ENCODE peak calls at places on chromosomes 13 and 19, in eight cellular contexts. K is neuronal stem cell; C is A673; X is CD8-positive, alpha-beta memory T cell; B is thoracic aorta; P is spleen; N is ovary; E is cardiac muscle cell. D is an unnamed sample. For H3K4me1, the result is how much of the 10 kb centered on the place peaks cover.

GRCh38 chr13:113588394-113589111 is 4.0 kb downstream of the TFDP1 start:
- DNase-seq in K (no peak), C (no peak), X (peak), B (no peak), P (peak), N (no peak), E (no peak), D (no peak)

GRCh38 chr19:11505032-11505503 is 571 bp downstream of the ZNF653 start:
- DNase-seq in K (peak), C (peak), X (peak), B (peak), P (peak), N (peak), E (peak), D (peak)

GRCh38 chr13:103525530-103525929 is 459.3 kb upstream of the SLC10A2 start:
- DNase-seq in K (no peak), C (no peak), X (no peak), B (no peak), P (no peak), N (no peak), E (no peak), D (peak)

GRCh38 chr19:35760711-35761349 is 2.9 kb downstream of the PROSER3 start:
- DNase-seq in K (no peak), C (no peak), X (no peak), B (no peak), P (no peak), N (no peak), E (no peak), D (no peak)

GRCh38 chr13:97852181-97852874 is 101.1 kb upstream of the IPO5 start:
- DNase-seq in K (no peak), C (no peak), X (no peak), B (no peak), P (no peak), N (no peak), E (no peak), D (no peak)

GRCh38 chr13:46389985-46390384 is 2.9 kb upstream of the RUBCNL start:
- DNase-seq in K (no peak), C (peak), X (no peak), B (no peak), P (peak), N (no peak), E (no peak), D (peak)

GRCh38 chr19:50705422-50706019 is 14.1 kb downstream of the SHANK1 start:
- DNase-seq in K (no peak), C (peak), X (no peak), B (no peak), P (no peak), N (no peak), E (peak), D (peak)

GRCh38 chr19:38977445-38978314 is 2.1 kb upstream of the FBXO17 start:
- DNase-seq in K (no peak), C (no peak), X (no peak), B (no peak), P (no peak), N (no peak), E (no peak), D (no peak)

GRCh38 chr19:688992-689391 is 6.3 kb downstream of the PRSS57 start:
- DNase-seq in K (no peak), C (no peak), X (no peak), B (no peak), P (no peak), N (no peak), E (no peak), D (no peak)

GRCh38 chr13:30355405-30355741 is 48.0 kb upstream of the KATNAL1 start:
- DNase-seq in K (no peak), C (no peak), X (peak), B (no peak), P (peak), N (no peak), E (peak), D (no peak)

GRCh38 chr19:10258080-10258710 is 6.2 kb downstream of the MRPL4 start:
- DNase-seq in K (no peak), C (no peak), X (no peak), B (no peak), P (no peak), N (no peak), E (no peak), D (no peak)

GRCh38 chr13:99505814-99506269 is 4.6 kb downstream of the TM9SF2 start:
- DNase-seq in K (no peak), C (peak), X (no peak), B (no peak), P (no peak), N (no peak), E (no peak), D (no peak)

GRCh38 chr19:31626941-31627340 is 277.7 kb upstream of the TSHZ3 start:
- DNase-seq in K (no peak), C (no peak), X (no peak), B (no peak), P (no peak), N (no peak), E (no peak), D (no peak)

GRCh38 chr13:82878536-82878935 is 1003.7 kb downstream of the SLITRK1 start:
- DNase-seq in K (no peak), C (peak), X (no peak), B (no peak), P (no peak), N (no peak), E (no peak), D (no peak)

GRCh38 chr13:110925023-110925608 is 10.2 kb upstream of the ANKRD10 start:
- DNase-seq in K (no peak), C (peak), X (no peak), B (no peak), P (no peak), N (no peak), E (peak), D (no peak)

GRCh38 chr19:1082165-1082927 is 12.8 kb downstream of the POLR2E start:
- DNase-seq in K (peak), C (peak), X (peak), B (no peak), P (peak), N (no peak), E (peak), D (peak)

GRCh38 chr19:35551091-35551810 is 5.8 kb downstream of the TMEM147 start:
- DNase-seq in K (no peak), C (no peak), X (no peak), B (no peak), P (no peak), N (no peak), E (no peak), D (no peak)

GRCh38 chr19:8306235-8307054 is 1.7 kb downstream of the CD320 start:
- DNase-seq in K (no peak), C (no peak), X (peak), B (no peak), P (peak), N (peak), E (no peak), D (peak)

GRCh38 chr19:38842439-38843174 is 7.2 kb downstream of the HNRNPL start:
- DNase-seq in K (no peak), C (no peak), X (peak), B (no peak), P (peak), N (no peak), E (no peak), D (peak)

GRCh38 chr19:1026189-1027019 is at the start of gene CNN2:
- DNase-seq in K (peak), C (peak), X (peak), B (no peak), P (peak), N (peak), E (peak), D (peak)

GRCh38 chr13:60679928-60680693 is 283.1 kb downstream of the TDRD3 start:
- DNase-seq in K (no peak), C (peak), X (no peak), B (no peak), P (no peak), N (no peak), E (no peak), D (no peak)

DNA sequence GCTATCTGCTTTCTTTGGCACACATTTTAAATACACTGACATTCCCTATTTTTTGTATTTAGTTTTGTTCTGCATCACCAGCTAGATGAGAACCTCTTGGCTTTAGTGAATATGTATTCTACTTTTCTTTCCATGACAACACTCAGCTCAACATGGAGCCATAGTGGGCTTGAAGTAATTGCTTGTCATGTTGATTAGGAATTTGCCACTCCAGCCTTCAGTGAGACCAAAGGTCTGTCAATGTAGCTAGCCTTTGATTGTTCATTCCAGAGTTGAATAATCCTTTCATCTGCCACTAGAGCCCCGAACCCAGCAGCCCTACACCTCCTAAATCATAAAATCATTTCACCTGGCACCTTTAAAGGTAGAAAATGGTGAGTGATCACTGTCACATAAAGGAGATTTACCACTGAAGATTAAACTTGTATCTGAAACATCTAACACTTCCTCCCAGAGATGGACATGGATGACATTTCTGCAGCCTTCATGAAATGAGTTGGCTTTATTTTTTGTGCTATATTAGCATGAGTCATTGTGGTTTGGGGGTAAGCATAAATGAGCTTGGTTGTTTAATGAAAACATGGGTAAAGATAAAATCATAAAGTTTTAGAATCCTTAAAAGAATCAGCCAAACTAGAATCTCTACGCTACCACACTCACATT is 29.2 kb upstream of the GARRE1 start:
- DNase-seq in K (no peak), C (no peak), X (no peak), B (no peak), P (no peak), N (no peak), E (no peak), D (no peak)
- H3K4me3 ChIP-seq in K (no peak), C (no peak), X (no peak), B (no peak), P (no peak), N (no peak), E (no peak), D (no peak)

GRCh38 chr19:3348042-3348441 is 18.3 kb upstream of the NFIC start:
- DNase-seq in K (no peak), C (no peak), X (no peak), B (no peak), P (no peak), N (peak), E (no peak), D (no peak)
- H3K4me1 ChIP-seq in K (under half), C (under half), X (under half), B (under half), P (under half), N (under half), E (under half), D (under half)

GRCh38 chr13:105370011-105370645 is 1165.3 kb downstream of the EFNB2 start:
- DNase-seq in K (no peak), C (no peak), X (no peak), B (no peak), P (no peak), N (no peak), E (no peak), D (no peak)
- H3K27ac ChIP-seq in K (no peak), C (no peak), X (no peak), B (no peak), P (no peak), N (no peak), E (no peak), D (no peak)

DNA sequence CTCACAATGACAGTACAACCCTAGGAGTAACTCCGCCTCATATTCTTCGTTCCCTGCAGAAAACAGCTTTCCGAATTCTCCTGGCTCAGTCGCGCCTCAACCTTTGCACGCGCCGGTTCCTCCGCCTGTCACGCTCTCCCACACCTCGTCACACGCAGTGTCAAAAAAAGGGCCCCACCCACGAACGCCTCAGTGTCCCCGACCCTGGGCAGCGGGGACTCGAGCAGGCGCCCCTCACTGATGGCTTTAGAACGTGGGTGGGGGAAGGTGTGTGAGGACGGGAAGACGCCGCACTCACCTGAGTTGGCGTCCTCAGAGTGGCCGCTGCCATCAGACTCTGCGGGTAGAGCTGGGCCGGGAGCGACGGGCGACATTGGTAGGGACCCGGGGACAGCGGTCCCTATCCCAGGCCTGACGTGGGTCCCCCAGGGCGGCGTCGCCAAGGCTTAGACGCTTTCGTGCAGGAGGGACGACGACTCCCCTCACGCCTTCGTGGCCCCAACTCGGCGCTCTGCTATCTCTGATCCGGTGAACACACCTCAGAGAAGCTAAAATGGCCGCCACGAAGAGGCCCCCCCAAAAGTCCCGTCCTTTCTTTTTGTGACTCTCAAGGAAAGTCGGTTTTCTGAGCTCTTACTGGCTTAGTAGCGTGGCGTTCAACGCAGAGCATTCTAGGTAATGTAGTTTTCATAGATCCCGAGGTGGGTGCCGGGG is at the start of gene ZNF154:
- DNase-seq in K (peak), C (peak), X (peak), B (no peak), P (peak), N (no peak), E (peak), D (peak)
- H3K4me3 ChIP-seq in K (no peak), C (peak), X (peak), B (peak), P (peak), N (peak), E (peak), D (peak)

GRCh38 chr19:18344546-18344945 is 4.1 kb downstream of the PGPEP1 start:
- DNase-seq in K (no peak), C (no peak), X (no peak), B (no peak), P (no peak), N (no peak), E (no peak), D (no peak)
- H3K4me1 ChIP-seq in K (under half), C (under half), X (under half), B (under half), P (under half), N (under half), E (under half), D (under half)

GRCh38 chr13:105450784-105451183 is 1084.7 kb downstream of the EFNB2 start:
- DNase-seq in K (no peak), C (no peak), X (no peak), B (no peak), P (no peak), N (no peak), E (no peak), D (no peak)
- H3K27ac ChIP-seq in K (no peak), C (no peak), X (no peak), B (no peak), P (no peak), N (no peak), E (no peak), D (no peak)

GRCh38 chr19:18391509-18392075 is 5.6 kb downstream of the GDF15 start:
- DNase-seq in K (no peak), C (no peak), X (no peak), B (no peak), P (no peak), N (no peak), E (no peak), D (no peak)

GRCh38 chr19:18389095-18389735 is 3.3 kb downstream of the GDF15 start:
- DNase-seq in K (no peak), C (no peak), X (no peak), B (no peak), P (no peak), N (no peak), E (no peak), D (no peak)

GRCh38 chr19:18390075-18390909 is 4.3 kb downstream of the GDF15 start:
- DNase-seq in K (no peak), C (no peak), X (no peak), B (no peak), P (no peak), N (no peak), E (no peak), D (no peak)

GRCh38 chr19:18388328-18389094 is 2.6 kb downstream of the GDF15 start:
- DNase-seq in K (peak), C (peak), X (peak), B (peak), P (peak), N (peak), E (peak), D (peak)

DNA sequence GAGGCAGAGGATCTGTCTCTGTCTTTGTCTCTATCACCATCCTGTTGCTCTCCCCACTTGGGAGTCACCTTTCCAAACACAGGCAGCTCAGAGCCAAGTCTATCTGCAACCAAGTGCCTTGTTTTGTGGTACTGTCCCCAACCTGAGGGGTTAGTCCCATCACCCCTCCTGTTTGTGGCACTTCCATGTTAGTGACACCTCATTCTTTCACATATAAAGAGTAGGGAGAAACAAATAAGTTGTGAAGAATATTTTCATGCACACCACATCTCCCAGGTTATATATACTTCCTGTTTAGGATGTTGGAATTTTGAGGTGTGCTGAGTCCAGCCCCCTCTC is 3.7 kb downstream of the GDF15 start:
- DNase-seq in K (no peak), C (no peak), X (no peak), B (no peak), P (no peak), N (no peak), E (no peak), D (no peak)
- H3K4me3 ChIP-seq in K (no peak), C (no peak), X (no peak), B (no peak), P (no peak), N (no peak), E (no peak), D (no peak)

GRCh38 chr19:45357445-45357783 is 13.0 kb downstream of the ERCC2 start:
- DNase-seq in K (no peak), C (no peak), X (no peak), B (no peak), P (no peak), N (no peak), E (no peak), D (no peak)

GRCh38 chr19:45355402-45355801 is 14.9 kb downstream of the KLC3 start:
- DNase-seq in K (no peak), C (no peak), X (no peak), B (no peak), P (no peak), N (no peak), E (no peak), D (no peak)

GRCh38 chr19:45356760-45357444 is 13.5 kb downstream of the ERCC2 start:
- DNase-seq in K (no peak), C (no peak), X (no peak), B (no peak), P (no peak), N (no peak), E (no peak), D (no peak)

GRCh38 chr19:45354443-45354842 is 13.9 kb downstream of the KLC3 start:
- DNase-seq in K (no peak), C (no peak), X (no peak), B (no peak), P (no peak), N (no peak), E (no peak), D (no peak)

DNA sequence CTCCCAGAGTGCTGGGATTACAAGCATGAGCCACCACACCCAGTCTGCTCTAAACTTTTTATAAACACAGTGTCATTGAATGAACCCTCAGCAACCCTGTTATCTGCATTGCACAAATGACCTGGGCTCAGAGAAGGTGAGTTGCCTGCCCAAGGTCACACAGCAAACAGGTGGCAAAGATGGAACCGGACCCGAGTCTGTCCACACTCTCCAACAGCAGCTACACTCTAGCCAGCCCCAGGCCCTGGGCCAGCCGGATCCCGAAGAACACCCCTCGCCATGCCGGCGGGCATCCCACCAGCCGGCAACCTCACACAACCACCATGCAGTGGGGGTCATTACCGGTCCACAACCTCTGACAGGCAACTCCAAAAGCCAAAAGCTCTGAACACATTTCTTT is 14.5 kb downstream of the ERCC2 start:
- DNase-seq in K (no peak), C (no peak), X (no peak), B (no peak), P (no peak), N (no peak), E (no peak), D (no peak)
- H3K4me1 ChIP-seq in K (under half), C (under half), X (under half), B (under half), P (under half), N (under half), E (under half), D (under half)

GRCh38 chr13:25432686-25433085 is 60.9 kb downstream of the ATP8A2 start:
- DNase-seq in K (no peak), C (no peak), X (no peak), B (no peak), P (no peak), N (no peak), E (no peak), D (no peak)
- H3K27ac ChIP-seq in K (no peak), C (no peak), X (no peak), B (no peak), P (no peak), N (no peak), E (no peak), D (no peak)